ENCODE peak calls at places on chromosomes 12 and 14, in eight cellular contexts. One of them, this sample, is unnamed.

GRCh38 chr12:69540606-69541386 is 44.5 kb upstream of the CCT2 start:
- DNase-seq in pancreas: no peak
- DNase-seq in EL: peak
- DNase-seq in COR-L47: no peak
- DNase-seq in mesenchymal stem cell: peak
- DNase-seq in bronchial epithelial cell: no peak
- DNase-seq in NCI-H1092: no peak
- DNase-seq in activated CD4-positive, alpha-beta T cell treated with anti-CD3 and anti-CD28 coated beads for 4 hours: no peak
- DNase-seq in this sample: no peak

GRCh38 chr12:117671734-117672133 is 297.1 kb downstream of the KSR2 start:
- DNase-seq in pancreas: peak
- DNase-seq in EL: peak
- DNase-seq in COR-L47: peak
- DNase-seq in mesenchymal stem cell: peak
- DNase-seq in bronchial epithelial cell: no peak
- DNase-seq in NCI-H1092: no peak
- DNase-seq in activated CD4-positive, alpha-beta T cell treated with anti-CD3 and anti-CD28 coated beads for 4 hours: no peak
- DNase-seq in this sample: no peak

GRCh38 chr14:50040401-50040775 is 76.0 kb downstream of the VCPKMT start:
- DNase-seq in pancreas: no peak
- DNase-seq in EL: peak
- DNase-seq in COR-L47: no peak
- DNase-seq in mesenchymal stem cell: peak
- DNase-seq in bronchial epithelial cell: peak
- DNase-seq in NCI-H1092: no peak
- DNase-seq in activated CD4-positive, alpha-beta T cell treated with anti-CD3 and anti-CD28 coated beads for 4 hours: peak
- DNase-seq in this sample: no peak

GRCh38 chr14:74601982-74602381 is 10.1 kb downstream of the LTBP2 start:
- DNase-seq in pancreas: no peak
- DNase-seq in EL: no peak
- DNase-seq in COR-L47: no peak
- DNase-seq in mesenchymal stem cell: no peak
- DNase-seq in bronchial epithelial cell: no peak
- DNase-seq in NCI-H1092: no peak
- DNase-seq in activated CD4-positive, alpha-beta T cell treated with anti-CD3 and anti-CD28 coated beads for 4 hours: no peak
- DNase-seq in this sample: no peak

GRCh38 chr12:74292351-74293194 is 245.1 kb upstream of the ATXN7L3B start:
- DNase-seq in pancreas: no peak
- DNase-seq in EL: no peak
- DNase-seq in COR-L47: no peak
- DNase-seq in mesenchymal stem cell: no peak
- DNase-seq in bronchial epithelial cell: no peak
- DNase-seq in NCI-H1092: no peak
- DNase-seq in activated CD4-positive, alpha-beta T cell treated with anti-CD3 and anti-CD28 coated beads for 4 hours: no peak
- DNase-seq in this sample: no peak

GRCh38 chr12:62763827-62764226 is 171.1 kb downstream of the PPM1H start:
- DNase-seq in pancreas: no peak
- DNase-seq in EL: no peak
- DNase-seq in COR-L47: no peak
- DNase-seq in mesenchymal stem cell: no peak
- DNase-seq in bronchial epithelial cell: no peak
- DNase-seq in NCI-H1092: no peak
- DNase-seq in activated CD4-positive, alpha-beta T cell treated with anti-CD3 and anti-CD28 coated beads for 4 hours: no peak
- DNase-seq in this sample: no peak

GRCh38 chr12:103771466-103771865 is 69.6 kb downstream of the NT5DC3 start:
- DNase-seq in pancreas: no peak
- DNase-seq in EL: peak
- DNase-seq in COR-L47: peak
- DNase-seq in mesenchymal stem cell: peak
- DNase-seq in bronchial epithelial cell: peak
- DNase-seq in NCI-H1092: peak
- DNase-seq in activated CD4-positive, alpha-beta T cell treated with anti-CD3 and anti-CD28 coated beads for 4 hours: no peak
- DNase-seq in this sample: no peak

GRCh38 chr14:35406811-35407630 is 2.5 kb upstream of the NFKBIA start:
- DNase-seq in pancreas: no peak
- DNase-seq in EL: peak
- DNase-seq in COR-L47: peak
- DNase-seq in mesenchymal stem cell: peak
- DNase-seq in bronchial epithelial cell: peak
- DNase-seq in NCI-H1092: peak
- DNase-seq in activated CD4-positive, alpha-beta T cell treated with anti-CD3 and anti-CD28 coated beads for 4 hours: no peak
- DNase-seq in this sample: no peak

GRCh38 chr14:65833256-65833880 is 420.8 kb downstream of the FUT8 start:
- DNase-seq in pancreas: no peak
- DNase-seq in EL: no peak
- DNase-seq in COR-L47: no peak
- DNase-seq in mesenchymal stem cell: no peak
- DNase-seq in bronchial epithelial cell: no peak
- DNase-seq in NCI-H1092: no peak
- DNase-seq in activated CD4-positive, alpha-beta T cell treated with anti-CD3 and anti-CD28 coated beads for 4 hours: no peak
- DNase-seq in this sample: no peak

GRCh38 chr12:29543036-29543435 is 45.5 kb upstream of the OVCH1 start:
- DNase-seq in pancreas: no peak
- DNase-seq in EL: no peak
- DNase-seq in COR-L47: no peak
- DNase-seq in mesenchymal stem cell: no peak
- DNase-seq in bronchial epithelial cell: no peak
- DNase-seq in NCI-H1092: no peak
- DNase-seq in activated CD4-positive, alpha-beta T cell treated with anti-CD3 and anti-CD28 coated beads for 4 hours: no peak
- DNase-seq in this sample: no peak

GRCh38 chr12:25864287-25864686 is 94.2 kb upstream of the RASSF8 start:
- DNase-seq in pancreas: no peak
- DNase-seq in EL: peak
- DNase-seq in COR-L47: no peak
- DNase-seq in mesenchymal stem cell: peak
- DNase-seq in bronchial epithelial cell: no peak
- DNase-seq in NCI-H1092: no peak
- DNase-seq in activated CD4-positive, alpha-beta T cell treated with anti-CD3 and anti-CD28 coated beads for 4 hours: no peak
- DNase-seq in this sample: no peak

GRCh38 chr12:8065991-8066594 is at the start of gene C3AR1:
- DNase-seq in pancreas: no peak
- DNase-seq in EL: peak
- DNase-seq in COR-L47: no peak
- DNase-seq in mesenchymal stem cell: peak
- DNase-seq in bronchial epithelial cell: peak
- DNase-seq in NCI-H1092: no peak
- DNase-seq in activated CD4-positive, alpha-beta T cell treated with anti-CD3 and anti-CD28 coated beads for 4 hours: peak
- DNase-seq in this sample: no peak

GRCh38 chr12:76714415-76714814 is 49.5 kb upstream of the ZDHHC17 start:
- DNase-seq in pancreas: no peak
- DNase-seq in EL: no peak
- DNase-seq in COR-L47: no peak
- DNase-seq in mesenchymal stem cell: no peak
- DNase-seq in bronchial epithelial cell: no peak
- DNase-seq in NCI-H1092: no peak
- DNase-seq in activated CD4-positive, alpha-beta T cell treated with anti-CD3 and anti-CD28 coated beads for 4 hours: no peak
- DNase-seq in this sample: no peak

GRCh38 chr14:64817631-64818030 is 62.1 kb downstream of the SPTB start:
- DNase-seq in pancreas: no peak
- DNase-seq in EL: peak
- DNase-seq in COR-L47: no peak
- DNase-seq in mesenchymal stem cell: no peak
- DNase-seq in bronchial epithelial cell: no peak
- DNase-seq in NCI-H1092: no peak
- DNase-seq in activated CD4-positive, alpha-beta T cell treated with anti-CD3 and anti-CD28 coated beads for 4 hours: no peak
- DNase-seq in this sample: no peak

GRCh38 chr12:70756118-70756517 is 118.9 kb upstream of the PTPRB start:
- DNase-seq in pancreas: no peak
- DNase-seq in EL: peak
- DNase-seq in COR-L47: no peak
- DNase-seq in mesenchymal stem cell: peak
- DNase-seq in bronchial epithelial cell: peak
- DNase-seq in NCI-H1092: no peak
- DNase-seq in activated CD4-positive, alpha-beta T cell treated with anti-CD3 and anti-CD28 coated beads for 4 hours: no peak
- DNase-seq in this sample: no peak

GRCh38 chr14:29783556-29783955 is 144.1 kb downstream of the PRKD1 start:
- DNase-seq in pancreas: no peak
- DNase-seq in EL: no peak
- DNase-seq in COR-L47: no peak
- DNase-seq in mesenchymal stem cell: no peak
- DNase-seq in bronchial epithelial cell: no peak
- DNase-seq in NCI-H1092: no peak
- DNase-seq in activated CD4-positive, alpha-beta T cell treated with anti-CD3 and anti-CD28 coated beads for 4 hours: no peak
- DNase-seq in this sample: no peak

GRCh38 chr14:73168691-73169090 is 32.4 kb downstream of the PSEN1 start:
- DNase-seq in pancreas: no peak
- DNase-seq in EL: no peak
- DNase-seq in COR-L47: no peak
- DNase-seq in mesenchymal stem cell: no peak
- DNase-seq in bronchial epithelial cell: no peak
- DNase-seq in NCI-H1092: no peak
- DNase-seq in activated CD4-positive, alpha-beta T cell treated with anti-CD3 and anti-CD28 coated beads for 4 hours: no peak
- DNase-seq in this sample: no peak

GRCh38 chr14:26811756-26812305 is 214.0 kb upstream of the NOVA1 start:
- DNase-seq in pancreas: no peak
- DNase-seq in EL: no peak
- DNase-seq in COR-L47: no peak
- DNase-seq in mesenchymal stem cell: no peak
- DNase-seq in bronchial epithelial cell: no peak
- DNase-seq in NCI-H1092: no peak
- DNase-seq in activated CD4-positive, alpha-beta T cell treated with anti-CD3 and anti-CD28 coated beads for 4 hours: no peak
- DNase-seq in this sample: no peak

GRCh38 chr12:113208041-113208934 is 13.0 kb upstream of the TPCN1 start:
- DNase-seq in pancreas: no peak
- DNase-seq in EL: peak
- DNase-seq in COR-L47: no peak
- DNase-seq in mesenchymal stem cell: peak
- DNase-seq in bronchial epithelial cell: no peak
- DNase-seq in NCI-H1092: no peak
- DNase-seq in activated CD4-positive, alpha-beta T cell treated with anti-CD3 and anti-CD28 coated beads for 4 hours: peak
- DNase-seq in this sample: peak

GRCh38 chr12:57993834-57994233 is 52.5 kb downstream of the ATP23 start:
- DNase-seq in pancreas: no peak
- DNase-seq in EL: no peak
- DNase-seq in COR-L47: no peak
- DNase-seq in mesenchymal stem cell: no peak
- DNase-seq in bronchial epithelial cell: peak
- DNase-seq in NCI-H1092: no peak
- DNase-seq in activated CD4-positive, alpha-beta T cell treated with anti-CD3 and anti-CD28 coated beads for 4 hours: no peak
- DNase-seq in this sample: no peak

GRCh38 chr14:87030182-87030581 is 962.8 kb downstream of the GALC start:
- DNase-seq in pancreas: no peak
- DNase-seq in EL: no peak
- DNase-seq in COR-L47: no peak
- DNase-seq in mesenchymal stem cell: no peak
- DNase-seq in bronchial epithelial cell: peak
- DNase-seq in NCI-H1092: no peak
- DNase-seq in activated CD4-positive, alpha-beta T cell treated with anti-CD3 and anti-CD28 coated beads for 4 hours: no peak
- DNase-seq in this sample: no peak

This sample was measured in heart left ventricle.